ENCODE peak calls at places on chromosomes 13 and 19, in seven cellular contexts. One of them, this sample, is unnamed. For H3K9me3 and H3K27me3, the result is how much of the 10 kb centered on the place peaks cover.

GRCh38 chr19:9842834-9843625 is 7.9 kb downstream of the PIN1 start:
- DNase-seq in PC-9: no peak
- DNase-seq in Peyer's patch: no peak
- DNase-seq in WERI-Rb-1: no peak
- DNase-seq in suprapubic skin: no peak
- DNase-seq in heart left ventricle: no peak
- DNase-seq in adrenal gland: peak
- DNase-seq in this sample: no peak

GRCh38 chr13:24097667-24098066 is 62.9 kb upstream of the SPATA13 start:
- DNase-seq in PC-9: no peak
- DNase-seq in Peyer's patch: no peak
- DNase-seq in WERI-Rb-1: no peak
- DNase-seq in suprapubic skin: no peak
- DNase-seq in heart left ventricle: no peak
- DNase-seq in adrenal gland: no peak
- DNase-seq in this sample: no peak

GRCh38 chr13:99237981-99238662 is 20.1 kb downstream of the GPR18 start:
- DNase-seq in PC-9: no peak
- DNase-seq in Peyer's patch: no peak
- DNase-seq in WERI-Rb-1: no peak
- DNase-seq in suprapubic skin: no peak
- DNase-seq in heart left ventricle: no peak
- DNase-seq in adrenal gland: no peak
- DNase-seq in this sample: no peak

GRCh38 chr19:4589579-4590410 is 30.3 kb upstream of the SEMA6B start:
- DNase-seq in PC-9: no peak
- DNase-seq in Peyer's patch: no peak
- DNase-seq in WERI-Rb-1: peak
- DNase-seq in suprapubic skin: no peak
- DNase-seq in heart left ventricle: no peak
- DNase-seq in adrenal gland: no peak
- DNase-seq in this sample: peak

GRCh38 chr19:18121166-18121565 is 23.6 kb downstream of the MAST3 start:
- DNase-seq in PC-9: no peak
- DNase-seq in Peyer's patch: no peak
- DNase-seq in WERI-Rb-1: no peak
- DNase-seq in suprapubic skin: no peak
- DNase-seq in heart left ventricle: no peak
- DNase-seq in adrenal gland: no peak
- DNase-seq in this sample: no peak

GRCh38 chr19:35449347-35450043 is 1.4 kb downstream of the FFAR2 start:
- DNase-seq in PC-9: peak
- DNase-seq in Peyer's patch: peak
- DNase-seq in WERI-Rb-1: no peak
- DNase-seq in suprapubic skin: no peak
- DNase-seq in heart left ventricle: no peak
- DNase-seq in adrenal gland: no peak
- DNase-seq in this sample: no peak

GRCh38 chr13:37602743-37603381 is 4.3 kb upstream of the POSTN start:
- DNase-seq in PC-9: no peak
- DNase-seq in Peyer's patch: no peak
- DNase-seq in WERI-Rb-1: no peak
- DNase-seq in suprapubic skin: no peak
- DNase-seq in heart left ventricle: no peak
- DNase-seq in adrenal gland: no peak
- DNase-seq in this sample: no peak

GRCh38 chr19:18650468-18651001 is 13.7 kb downstream of the KLHL26 start:
- DNase-seq in PC-9: no peak
- DNase-seq in Peyer's patch: no peak
- DNase-seq in WERI-Rb-1: no peak
- DNase-seq in suprapubic skin: peak
- DNase-seq in heart left ventricle: peak
- DNase-seq in adrenal gland: peak
- DNase-seq in this sample: no peak

GRCh38 chr19:38856813-38857212 is 7.0 kb upstream of the HNRNPL start:
- DNase-seq in PC-9: no peak
- DNase-seq in Peyer's patch: no peak
- DNase-seq in WERI-Rb-1: no peak
- DNase-seq in suprapubic skin: no peak
- DNase-seq in heart left ventricle: no peak
- DNase-seq in adrenal gland: no peak
- DNase-seq in this sample: no peak

GRCh38 chr13:101626925-101627555 is 174.6 kb downstream of the ITGBL1 start:
- DNase-seq in PC-9: no peak
- DNase-seq in Peyer's patch: no peak
- DNase-seq in WERI-Rb-1: no peak
- DNase-seq in suprapubic skin: no peak
- DNase-seq in heart left ventricle: no peak
- DNase-seq in adrenal gland: no peak
- DNase-seq in this sample: no peak

GRCh38 chr19:4278010-4278409 is 1.1 kb upstream of the SHD start:
- DNase-seq in PC-9: no peak
- DNase-seq in Peyer's patch: no peak
- DNase-seq in WERI-Rb-1: no peak
- DNase-seq in suprapubic skin: no peak
- DNase-seq in heart left ventricle: no peak
- DNase-seq in adrenal gland: no peak
- DNase-seq in this sample: no peak

GRCh38 chr13:51832471-51833152 is 12.4 kb downstream of the TMEM272 start:
- DNase-seq in PC-9: no peak
- DNase-seq in Peyer's patch: no peak
- DNase-seq in WERI-Rb-1: no peak
- DNase-seq in suprapubic skin: no peak
- DNase-seq in heart left ventricle: peak
- DNase-seq in adrenal gland: no peak
- DNase-seq in this sample: no peak

GRCh38 chr19:51788029-51788428 is 6.9 kb upstream of the FPR3 start:
- DNase-seq in PC-9: no peak
- DNase-seq in Peyer's patch: no peak
- DNase-seq in WERI-Rb-1: no peak
- DNase-seq in suprapubic skin: no peak
- DNase-seq in heart left ventricle: no peak
- DNase-seq in adrenal gland: no peak
- DNase-seq in this sample: no peak

GRCh38 chr19:46392252-46392801 is 21.0 kb downstream of the CCDC8 start:
- DNase-seq in PC-9: no peak
- DNase-seq in Peyer's patch: no peak
- DNase-seq in WERI-Rb-1: no peak
- DNase-seq in suprapubic skin: peak
- DNase-seq in heart left ventricle: no peak
- DNase-seq in adrenal gland: no peak
- DNase-seq in this sample: no peak

GRCh38 chr19:2527171-2527570 is 51.2 kb downstream of the GADD45B start:
- DNase-seq in PC-9: no peak
- DNase-seq in Peyer's patch: no peak
- DNase-seq in WERI-Rb-1: no peak
- DNase-seq in suprapubic skin: no peak
- DNase-seq in heart left ventricle: no peak
- DNase-seq in adrenal gland: no peak
- DNase-seq in this sample: no peak

GRCh38 chr13:79485451-79485850 is 4.5 kb downstream of the NDFIP2 start:
- DNase-seq in PC-9: no peak
- DNase-seq in Peyer's patch: no peak
- DNase-seq in WERI-Rb-1: no peak
- DNase-seq in suprapubic skin: no peak
- DNase-seq in heart left ventricle: no peak
- DNase-seq in adrenal gland: no peak
- DNase-seq in this sample: no peak

GRCh38 chr19:1285737-1286360 is at the start of gene EFNA2:
- DNase-seq in PC-9: no peak
- DNase-seq in Peyer's patch: no peak
- DNase-seq in WERI-Rb-1: no peak
- DNase-seq in suprapubic skin: no peak
- DNase-seq in heart left ventricle: no peak
- DNase-seq in adrenal gland: no peak
- DNase-seq in this sample: no peak

GRCh38 chr13:113182046-113182445 is 23.6 kb downstream of the PROZ start:
- DNase-seq in PC-9: no peak
- DNase-seq in Peyer's patch: no peak
- DNase-seq in WERI-Rb-1: no peak
- DNase-seq in suprapubic skin: no peak
- DNase-seq in heart left ventricle: no peak
- DNase-seq in adrenal gland: no peak
- DNase-seq in this sample: no peak

GRCh38 chr13:89897681-89898080 is 1449.8 kb upstream of the MIR17HG start:
- DNase-seq in PC-9: no peak
- DNase-seq in Peyer's patch: no peak
- DNase-seq in WERI-Rb-1: no peak
- DNase-seq in suprapubic skin: no peak
- DNase-seq in heart left ventricle: no peak
- DNase-seq in adrenal gland: no peak
- DNase-seq in this sample: no peak

GRCh38 chr19:20558571-20558970 is 7.0 kb downstream of the ZNF737 start:
- DNase-seq in PC-9: no peak
- DNase-seq in Peyer's patch: no peak
- DNase-seq in WERI-Rb-1: no peak
- DNase-seq in suprapubic skin: no peak
- DNase-seq in heart left ventricle: no peak
- DNase-seq in adrenal gland: no peak
- DNase-seq in this sample: no peak

DNA sequence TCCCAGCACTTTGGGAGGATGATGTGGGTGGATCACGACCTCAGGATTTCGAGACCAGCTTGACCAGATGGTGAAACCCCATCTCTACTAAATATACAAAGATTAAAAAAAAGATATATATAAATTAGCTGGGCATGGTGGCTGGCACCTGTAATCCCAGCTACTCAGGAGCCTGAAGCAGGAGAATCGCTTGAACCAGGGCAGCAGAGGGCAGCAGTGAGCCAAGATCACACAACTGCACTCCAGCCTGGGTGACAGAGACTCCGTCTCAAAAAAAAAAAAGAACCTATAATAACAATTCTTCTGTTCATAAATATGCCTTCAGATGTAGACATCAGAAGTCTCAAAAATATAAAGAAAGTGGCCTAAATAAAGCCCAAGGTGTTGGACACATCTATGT is 7.6 kb downstream of the ZNF737 start:
- DNase-seq in PC-9: no peak
- DNase-seq in Peyer's patch: no peak
- DNase-seq in WERI-Rb-1: peak
- DNase-seq in suprapubic skin: no peak
- DNase-seq in heart left ventricle: peak
- DNase-seq in adrenal gland: no peak
- DNase-seq in this sample: no peak
- H3K9me3 ChIP-seq in PC-9: under half
- H3K9me3 ChIP-seq in Peyer's patch: under half
- H3K9me3 ChIP-seq in WERI-Rb-1: under half
- H3K9me3 ChIP-seq in suprapubic skin: half or more
- H3K9me3 ChIP-seq in heart left ventricle: half or more
- H3K9me3 ChIP-seq in adrenal gland: under half
- H3K9me3 ChIP-seq in this sample: under half

DNA sequence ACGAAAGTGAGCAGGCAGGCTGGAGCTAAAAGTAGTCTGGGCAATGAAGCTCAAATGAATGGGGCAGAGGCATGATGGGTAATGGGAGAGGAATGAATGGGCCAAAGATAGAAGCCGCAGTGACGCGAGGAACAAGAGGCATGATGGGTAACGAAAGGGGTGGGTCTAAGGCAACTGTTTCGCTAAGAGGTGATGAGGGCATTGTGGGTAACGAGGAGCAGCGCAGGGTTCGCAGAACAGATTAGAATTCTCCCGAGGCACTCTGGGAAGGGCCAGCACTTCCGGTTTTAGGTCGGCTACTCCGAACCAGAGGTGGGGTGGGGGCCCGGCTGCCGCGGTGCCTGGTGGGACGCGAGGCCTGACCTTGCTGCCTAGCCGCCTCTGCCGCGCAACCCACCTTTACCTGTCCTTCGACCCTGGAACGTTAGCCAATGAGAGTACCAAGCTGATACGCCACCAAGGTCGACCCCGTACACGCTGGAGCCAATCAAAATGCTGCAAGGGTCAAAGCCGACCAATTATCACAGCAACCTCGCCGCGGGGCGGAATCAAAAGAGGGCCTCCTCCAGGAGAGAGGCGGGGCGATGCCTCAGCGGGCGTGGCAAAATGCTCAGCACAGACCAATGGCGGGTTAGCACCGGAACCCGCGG is 563 bp upstream of the TOMM40 start:
- DNase-seq in PC-9: peak
- DNase-seq in Peyer's patch: no peak
- DNase-seq in WERI-Rb-1: peak
- DNase-seq in suprapubic skin: no peak
- DNase-seq in heart left ventricle: no peak
- DNase-seq in adrenal gland: no peak
- DNase-seq in this sample: peak
- TF ChIP-seq CTCF in PC-9: no peak
- TF ChIP-seq CTCF in Peyer's patch: no peak
- TF ChIP-seq CTCF in WERI-Rb-1: no peak
- TF ChIP-seq CTCF in suprapubic skin: no peak
- TF ChIP-seq CTCF in heart left ventricle: no peak
- TF ChIP-seq CTCF in adrenal gland: no peak
- TF ChIP-seq CTCF in this sample: no peak

DNA sequence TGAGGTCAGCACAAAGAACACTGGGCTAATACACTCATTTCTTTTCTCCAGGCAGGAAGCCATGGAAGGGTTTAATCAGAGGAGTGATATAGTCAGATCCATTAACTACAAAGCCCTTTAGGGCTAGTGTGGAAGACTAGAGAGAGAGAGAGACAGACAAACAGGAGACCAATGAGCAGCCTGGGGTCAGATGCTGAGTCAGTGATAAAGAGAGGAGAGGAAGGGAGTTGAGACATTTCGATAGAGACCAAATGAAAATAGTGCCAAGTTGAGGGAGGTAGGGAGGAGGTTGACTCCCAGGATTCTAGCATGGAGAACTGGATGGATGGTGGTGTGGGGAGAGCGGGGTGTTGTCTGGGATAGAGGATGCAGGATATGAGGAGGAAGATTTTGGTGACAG is 18.2 kb downstream of the ZNF473 start:
- DNase-seq in PC-9: no peak
- DNase-seq in Peyer's patch: no peak
- DNase-seq in WERI-Rb-1: no peak
- DNase-seq in suprapubic skin: no peak
- DNase-seq in heart left ventricle: no peak
- DNase-seq in adrenal gland: no peak
- DNase-seq in this sample: no peak
- H3K27me3 ChIP-seq in PC-9: under half
- H3K27me3 ChIP-seq in Peyer's patch: under half
- H3K27me3 ChIP-seq in WERI-Rb-1: under half
- H3K27me3 ChIP-seq in suprapubic skin: under half
- H3K27me3 ChIP-seq in heart left ventricle: under half
- H3K27me3 ChIP-seq in adrenal gland: under half
- H3K27me3 ChIP-seq in this sample: under half

GRCh38 chr19:14562660-14563589 is 8.9 kb downstream of the NDUFB7 start:
- DNase-seq in PC-9: peak
- DNase-seq in Peyer's patch: no peak
- DNase-seq in WERI-Rb-1: no peak
- DNase-seq in suprapubic skin: no peak
- DNase-seq in heart left ventricle: no peak
- DNase-seq in adrenal gland: no peak
- DNase-seq in this sample: no peak
- H3K9me3 ChIP-seq in PC-9: under half
- H3K9me3 ChIP-seq in Peyer's patch: under half
- H3K9me3 ChIP-seq in WERI-Rb-1: under half
- H3K9me3 ChIP-seq in suprapubic skin: under half
- H3K9me3 ChIP-seq in heart left ventricle: under half
- H3K9me3 ChIP-seq in adrenal gland: under half
- H3K9me3 ChIP-seq in this sample: under half

This sample was measured in Caco-2.